ENCODE peak calls at places on chromosomes 7 and 10, in five cellular contexts. A is ovary; E is SJSA1; M is tibial nerve; Q is CD4-positive, alpha-beta memory T cell. C is an unnamed sample.

GRCh38 chr7:33854951-33855350 is 50.4 kb upstream of the BMPER start:
- DNase-seq in E (no peak), M (no peak), A (no peak), Q (no peak), C (no peak)

GRCh38 chr7:159141159-159141558 is 3.5 kb downstream of the VIPR2 start:
- DNase-seq in M (no peak), E (no peak), A (no peak), Q (no peak), C (no peak)

GRCh38 chr10:54703086-54703485 is 97.9 kb downstream of the PCDH15 start:
- DNase-seq in A (no peak), Q (no peak), E (no peak), M (no peak), C (no peak)

GRCh38 chr10:36094091-36094490 is 452.0 kb upstream of the FZD8 start:
- DNase-seq in A (no peak), Q (no peak), M (no peak), E (no peak), C (no peak)

GRCh38 chr10:116888380-116889055 is 39.2 kb downstream of the ENO4 start:
- DNase-seq in M (no peak), E (peak), Q (no peak), A (no peak), C (no peak)

GRCh38 chr10:34343764-34344163 is 471.3 kb downstream of the PARD3 start:
- DNase-seq in Q (no peak), M (no peak), E (no peak), A (no peak), C (no peak)

GRCh38 chr10:92689663-92690210 is at the start of gene HHEX:
- DNase-seq in E (peak), M (no peak), A (no peak), Q (no peak), C (no peak)

GRCh38 chr7:158034571-158034970 is 553.1 kb downstream of the PTPRN2 start:
- DNase-seq in M (no peak), A (no peak), Q (no peak), E (no peak), C (no peak)

GRCh38 chr7:138431517-138431916 is 28.5 kb upstream of the TRIM24 start:
- DNase-seq in E (no peak), M (no peak), A (no peak), Q (no peak), C (no peak)

GRCh38 chr7:55774327-55775050 is 88.1 kb downstream of the SEPTIN14 start:
- DNase-seq in M (no peak), E (no peak), Q (no peak), A (no peak), C (no peak)

GRCh38 chr7:15720849-15721471 is 34.5 kb upstream of the MEOX2 start:
- DNase-seq in E (no peak), Q (no peak), M (peak), A (no peak), C (no peak)

GRCh38 chr7:122532406-122533269 is 166.3 kb downstream of the RNF133 start:
- DNase-seq in M (no peak), Q (no peak), E (no peak), A (no peak), C (peak)

GRCh38 chr7:104156842-104157277 is 51.0 kb downstream of the ORC5 start:
- DNase-seq in E (no peak), M (no peak), Q (no peak), A (no peak), C (peak)

GRCh38 chr7:43201912-43202311 is 89.5 kb downstream of the HECW1 start:
- DNase-seq in E (no peak), M (no peak), A (no peak), Q (no peak), C (no peak)

GRCh38 chr10:28939352-28940157 is 262.2 kb downstream of the BAMBI start:
- DNase-seq in M (peak), A (peak), Q (no peak), E (peak), C (no peak)

GRCh38 chr7:24617957-24618616 is 44.8 kb downstream of the PALS2 start:
- DNase-seq in Q (no peak), M (no peak), E (no peak), A (no peak), C (no peak)

GRCh38 chr10:77892021-77892739 is 34.4 kb downstream of the DLG5 start:
- DNase-seq in Q (no peak), E (no peak), M (no peak), A (no peak), C (no peak)

GRCh38 chr10:131901181-131901829 is 497 bp downstream of the PPP2R2D start:
- DNase-seq in Q (peak), A (peak), M (peak), E (no peak), C (peak)

GRCh38 chr10:120951288-120951687 is 100.1 kb downstream of the WDR11 start:
- DNase-seq in E (no peak), A (no peak), M (no peak), Q (no peak), C (no peak)

GRCh38 chr10:120949511-120950102 is 98.4 kb downstream of the WDR11 start:
- DNase-seq in A (peak), E (no peak), Q (no peak), M (no peak), C (no peak)

GRCh38 chr10:120950103-120950561 is 99.0 kb downstream of the WDR11 start:
- DNase-seq in Q (no peak), M (no peak), A (peak), E (no peak), C (no peak)

GRCh38 chr10:120948889-120949382 is 97.8 kb downstream of the WDR11 start:
- DNase-seq in A (peak), Q (peak), M (peak), E (no peak), C (peak)

GRCh38 chr10:120953897-120954296 is 102.7 kb downstream of the WDR11 start:
- DNase-seq in E (no peak), M (no peak), A (no peak), Q (no peak), C (no peak)
- H3K4me3 ChIP-seq in E (no peak), M (no peak), A (no peak), Q (no peak), C (no peak)

GRCh38 chr10:12707461-12708185 is 293.9 kb downstream of the CCDC3 start:
- DNase-seq in A (peak), M (no peak), E (peak), Q (no peak), C (no peak)

GRCh38 chr10:12710594-12711343 is 290.7 kb downstream of the CCDC3 start:
- DNase-seq in E (peak), M (peak), A (peak), Q (peak), C (peak)

GRCh38 chr10:12709516-12709915 is 292.0 kb downstream of the CCDC3 start:
- DNase-seq in Q (no peak), A (no peak), M (no peak), E (no peak), C (no peak)

GRCh38 chr10:12710157-12710556 is 291.4 kb downstream of the CCDC3 start:
- DNase-seq in E (no peak), M (no peak), Q (no peak), A (no peak), C (no peak)

GRCh38 chr10:12708921-12709320 is 292.6 kb downstream of the CCDC3 start:
- DNase-seq in A (no peak), M (no peak), E (peak), Q (no peak), C (no peak)
- H3K4me3 ChIP-seq in A (no peak), M (no peak), E (no peak), Q (no peak), C (no peak)

DNA sequence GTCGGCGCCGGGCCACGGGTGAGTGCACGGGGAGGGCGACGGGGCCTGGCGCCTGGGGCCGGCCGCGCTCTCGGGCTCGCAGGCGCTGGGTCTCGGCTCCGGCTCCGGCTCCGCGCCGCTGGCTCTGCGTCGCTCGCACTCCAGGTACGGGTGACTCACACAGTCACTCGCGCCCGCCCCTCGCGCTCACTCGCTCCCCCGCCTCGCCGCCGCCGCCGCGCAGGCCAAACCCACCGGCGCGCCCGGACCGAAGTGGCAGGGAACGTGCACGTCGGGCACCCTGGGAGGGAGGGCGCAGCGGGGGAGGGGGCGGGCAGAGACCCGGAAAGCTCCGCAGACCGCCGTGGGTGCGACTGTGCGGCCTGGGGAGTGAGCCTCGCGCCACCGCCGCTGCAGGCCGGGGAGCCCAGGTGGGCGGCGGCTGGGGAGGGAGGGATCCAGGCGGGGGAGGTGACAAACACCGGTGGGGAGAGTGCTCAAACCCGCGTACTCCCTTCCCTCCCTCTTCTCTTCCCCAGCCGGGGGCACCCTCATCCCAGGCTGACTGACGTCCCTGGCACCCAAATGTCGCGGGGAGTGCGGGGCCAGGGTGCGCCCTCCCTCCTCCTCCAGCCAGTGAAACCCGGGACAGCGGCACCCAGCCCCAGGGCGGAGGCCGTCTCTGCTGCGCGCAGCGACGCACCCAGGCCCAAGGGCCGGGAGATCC is 277.0 kb upstream of the NEBL start:
- DNase-seq in Q (no peak), E (peak), M (no peak), A (peak), C (peak)
- H3K4me3 ChIP-seq in Q (no peak), E (peak), M (peak), A (peak), C (no peak)

DNA sequence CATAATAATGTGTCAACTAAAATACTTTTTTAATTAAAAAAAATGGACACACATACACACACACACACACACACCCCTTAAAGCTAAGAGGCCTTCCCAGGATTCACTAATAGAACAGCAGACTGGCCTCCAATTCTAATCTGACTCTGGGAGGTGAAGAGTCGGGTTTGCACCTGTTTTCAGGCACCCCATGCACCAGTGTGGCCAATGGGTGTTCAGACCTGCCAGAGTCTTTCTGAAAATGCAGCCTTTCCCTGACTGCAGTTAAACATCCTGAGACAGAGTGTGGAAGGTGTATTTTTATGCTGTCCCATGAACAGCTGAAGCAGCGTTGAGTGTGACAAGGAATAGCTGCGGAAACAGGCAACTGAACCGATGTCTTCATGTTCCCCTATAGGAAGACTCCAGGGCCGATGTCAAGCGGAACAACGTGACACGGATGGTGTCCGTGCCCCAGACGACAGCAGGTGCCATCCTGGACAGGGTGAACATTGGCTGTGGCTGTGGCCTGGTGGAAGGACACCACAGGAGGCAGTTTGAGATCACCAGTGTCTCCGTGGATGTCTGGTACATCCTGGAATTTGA is 74.6 kb upstream of the LYZL2 start:
- DNase-seq in E (no peak), A (no peak), Q (no peak), M (no peak), C (peak)
- H3K4me3 ChIP-seq in E (no peak), A (no peak), Q (peak), M (no peak), C (peak)